ENCODE peak calls at places on chromosomes 1 and 21, in four cellular contexts. W, C, K and P are unnamed samples.
A peak's percentile ranks its signal among the peaks of the same experiment; 100 is the strongest.

GRCh38 chr1:6475381-6476133 is 9.6 kb upstream of the TNFRSF25 start:
- DNase-seq in W (peak; percentile 45), C (no peak), K (peak; percentile 81), P (peak; percentile 81)

GRCh38 chr1:201049248-201049831 is 25.8 kb upstream of the KIF21B start:
- DNase-seq in W (no peak), C (no peak), K (no peak), P (no peak)

GRCh38 chr1:237411621-237412020 is 369.6 kb downstream of the RYR2 start:
- DNase-seq in W (no peak), C (no peak), K (no peak), P (peak; percentile 46)

GRCh38 chr1:6948861-6949260 is 163.6 kb downstream of the CAMTA1 start:
- DNase-seq in W (no peak), C (no peak), K (no peak), P (no peak)

GRCh38 chr1:96340688-96341087 is 380.9 kb upstream of the PTBP2 start:
- DNase-seq in W (no peak), C (no peak), K (no peak), P (no peak)

GRCh38 chr1:68331117-68331865 is 99.0 kb upstream of the WLS start:
- DNase-seq in W (no peak), C (peak; percentile 57), K (no peak), P (no peak)

GRCh38 chr21:37636152-37636860 is 269.7 kb downstream of the DYRK1A start:
- DNase-seq in W (no peak), C (no peak), K (no peak), P (no peak)

GRCh38 chr1:59237905-59238304 is 59.0 kb upstream of the FGGY start:
- DNase-seq in W (no peak), C (no peak), K (no peak), P (no peak)

GRCh38 chr1:75720325-75720724 is 4.2 kb upstream of the ACADM start:
- DNase-seq in W (no peak), C (no peak), K (no peak), P (no peak)

GRCh38 chr1:203673550-203674411 is 47.1 kb downstream of the ATP2B4 start:
- DNase-seq in W (no peak), C (no peak), K (peak; percentile 74), P (peak; percentile 76)

GRCh38 chr1:230823421-230823820 is 44.9 kb downstream of the C1orf198 start:
- DNase-seq in W (no peak), C (no peak), K (no peak), P (no peak)

GRCh38 chr1:75985827-75986226 is 53.6 kb upstream of the ASB17 start:
- DNase-seq in W (no peak), C (no peak), K (no peak), P (no peak)

GRCh38 chr1:198903203-198903602 is 264.4 kb downstream of the PTPRC start:
- DNase-seq in W (no peak), C (no peak), K (no peak), P (no peak)

GRCh38 chr1:15031251-15031930 is 122.2 kb upstream of the TMEM51 start:
- DNase-seq in W (no peak), C (no peak), K (no peak), P (no peak)

GRCh38 chr1:23951646-23952095 is 8.0 kb upstream of the PNRC2 start:
- DNase-seq in W (no peak), C (peak; percentile 84), K (no peak), P (no peak)

GRCh38 chr1:206050655-206051235 is 2.2 kb upstream of the RHEX start:
- DNase-seq in W (no peak), C (peak; percentile 30), K (no peak), P (peak; percentile 11)

GRCh38 chr1:9737716-9738115 is 86.0 kb downstream of the CLSTN1 start:
- DNase-seq in W (no peak), C (no peak), K (no peak), P (no peak)

GRCh38 chr1:225467193-225468020 is 39.6 kb upstream of the LBR start:
- DNase-seq in W (no peak), C (no peak), K (peak; percentile 81), P (peak; percentile 75)

GRCh38 chr1:9066945-9067807 is 2.3 kb downstream of the SLC2A5 start:
- DNase-seq in W (no peak), C (no peak), K (no peak), P (no peak)

GRCh38 chr1:33259879-33260278 is 3.6 kb downstream of the ZNF362 start:
- DNase-seq in W (no peak), C (no peak), K (no peak), P (no peak)

GRCh38 chr1:119160851-119161250 is 20.4 kb upstream of the WARS2 start:
- DNase-seq in W (no peak), C (no peak), K (no peak), P (no peak)

GRCh38 chr1:147388969-147389368 is 146.5 kb downstream of the CHD1L start:
- DNase-seq in W (no peak), C (no peak), K (no peak), P (no peak)

GRCh38 chr1:3471356-3472087 is 17.1 kb downstream of the ARHGEF16 start:
- DNase-seq in W (no peak), C (no peak), K (no peak), P (no peak)

GRCh38 chr1:92975551-92976232 is 14.4 kb upstream of the DIPK1A start:
- DNase-seq in W (no peak), C (no peak), K (no peak), P (no peak)

GRCh38 chr1:156896490-156897033 is 3.0 kb downstream of the PEAR1 start:
- DNase-seq in W (no peak), C (peak; percentile 80), K (no peak), P (no peak)

GRCh38 chr1:228695015-228695955 is 40.0 kb upstream of the RHOU start:
- DNase-seq in W (no peak), C (no peak), K (peak; percentile 5), P (no peak)